ENCODE peak calls at places on chromosomes 4 and X, in seven cellular contexts. R is effector memory CD4-positive, alpha-beta T cell; Y is T follicular helper cell; T is T-helper 2 cell; U is naive thymus-derived CD8-positive, alpha-beta T cell; G is mesenchymal stem cell; F is fibroblast of the aortic adventitia. N is an unnamed sample.

GRCh38 chrX:30283456-30284200 is 25.6 kb downstream of the NR0B1 start:
- DNase-seq in R (no peak), Y (no peak), T (no peak), U (no peak), G (peak; percentile 94), F (peak; percentile 88), N (peak; percentile 41)

GRCh38 chr4:155853189-155853588 is 12.9 kb downstream of the ASIC5 start:
- DNase-seq in R (no peak), Y (no peak), T (no peak), U (no peak), G (no peak), F (no peak), N (no peak)

GRCh38 chrX:12439396-12439795 is 301.1 kb downstream of the FRMPD4 start:
- DNase-seq in R (no peak), Y (no peak), T (no peak), U (no peak), G (no peak), F (peak; percentile 41), N (no peak)

GRCh38 chrX:31333181-31333831 is 261.5 kb upstream of the FTHL17 start:
- DNase-seq in R (no peak), Y (no peak), T (no peak), U (no peak), G (peak; percentile 79), F (peak; percentile 48), N (peak; percentile 38)

GRCh38 chr4:126441173-126441810 is 1126.5 kb downstream of the FAT4 start:
- DNase-seq in R (no peak), Y (no peak), T (no peak), U (no peak), G (peak; percentile 66), F (no peak), N (no peak)

GRCh38 chrX:3820170-3820569 is 106.7 kb upstream of the PRKX start:
- DNase-seq in R (no peak), Y (no peak), T (no peak), U (no peak), G (peak; percentile 77), F (peak; percentile 68), N (peak; percentile 36)

GRCh38 chr4:6795821-6796220 is 13.3 kb downstream of the KIAA0232 start:
- DNase-seq in R (no peak), Y (no peak), T (no peak), U (no peak), G (no peak), F (no peak), N (no peak)

GRCh38 chr4:138450546-138450945 is 208.4 kb upstream of the SLC7A11 start:
- DNase-seq in R (no peak), Y (no peak), T (no peak), U (no peak), G (no peak), F (no peak), N (no peak)

GRCh38 chrX:155632424-155633100 is 19.8 kb upstream of the TMLHE start:
- DNase-seq in R (no peak), Y (no peak), T (no peak), U (peak; percentile 13), G (peak; percentile 64), F (peak; percentile 4), N (no peak)

GRCh38 chr4:83535520-83535944 is 376 bp upstream of the GPAT3 start:
- DNase-seq in R (no peak), Y (no peak), T (peak; percentile 9), U (peak; percentile 58), G (peak; percentile 73), F (peak; percentile 72), N (peak; percentile 34)

GRCh38 chrX:41909068-41909467 is 14.3 kb downstream of the CASK start:
- DNase-seq in R (no peak), Y (no peak), T (no peak), U (peak; percentile 41), G (no peak), F (no peak), N (no peak)

GRCh38 chr4:158811704-158812103 is 42.9 kb downstream of the FNIP2 start:
- DNase-seq in R (no peak), Y (no peak), T (no peak), U (peak; percentile 41), G (no peak), F (no peak), N (no peak)

GRCh38 chr4:185587444-185588161 is 52.3 kb upstream of the PDLIM3 start:
- DNase-seq in R (peak; percentile 24), Y (peak; percentile 70), T (peak; percentile 20), U (peak; percentile 80), G (peak; percentile 54), F (no peak), N (no peak)

GRCh38 chr4:3417448-3417847 is 24.3 kb upstream of the HGFAC start:
- DNase-seq in R (no peak), Y (no peak), T (no peak), U (no peak), G (no peak), F (no peak), N (no peak)

GRCh38 chr4:145605941-145606340 is 13.2 kb upstream of the MMAA start:
- DNase-seq in R (no peak), Y (no peak), T (no peak), U (no peak), G (no peak), F (no peak), N (no peak)

GRCh38 chr4:150106886-150107285 is 28.6 kb downstream of the DCLK2 start:
- DNase-seq in R (no peak), Y (no peak), T (no peak), U (no peak), G (no peak), F (no peak), N (no peak)

GRCh38 chr4:100366213-100366612 is 151.6 kb downstream of the EMCN start:
- DNase-seq in R (no peak), Y (no peak), T (no peak), U (no peak), G (peak; percentile 40), F (no peak), N (no peak)